ENCODE peak calls at places on chromosomes 2 and 18, in eight cellular contexts. D is uterus, Q is spleen, N is right lobe of liver, P is testis, A is transverse colon, W is NB4, M is breast epithelium. B is an unnamed sample.

GRCh38 chr2:227834423-227834822 is 20.8 kb downstream of the CCL20 start:
- DNase-seq in D (no peak), Q (no peak), N (no peak), P (no peak), A (no peak), W (peak), M (no peak), B (no peak)

GRCh38 chr2:70347831-70348230 is 46.0 kb upstream of the FAM136A start:
- DNase-seq in D (no peak), Q (no peak), N (no peak), P (no peak), A (no peak), W (no peak), M (no peak), B (no peak)

GRCh38 chr2:103135679-103136078 is 373.8 kb downstream of the TMEM182 start:
- DNase-seq in D (no peak), Q (no peak), N (no peak), P (no peak), A (no peak), W (no peak), M (no peak), B (no peak)

GRCh38 chr2:33909945-33910344 is 310.8 kb upstream of the FAM98A start:
- DNase-seq in D (no peak), Q (no peak), N (peak), P (no peak), A (no peak), W (no peak), M (no peak), B (no peak)

GRCh38 chr18:22101731-22102130 is 67.7 kb upstream of the GATA6 start:
- DNase-seq in D (no peak), Q (no peak), N (peak), P (no peak), A (no peak), W (no peak), M (no peak), B (no peak)

GRCh38 chr2:219689676-219690628 is 62.5 kb downstream of the SLC4A3 start:
- DNase-seq in D (peak), Q (no peak), N (no peak), P (peak), A (peak), W (peak), M (no peak), B (peak)

GRCh38 chr2:69616755-69617154 is 26.8 kb downstream of the AAK1 start:
- DNase-seq in D (no peak), Q (no peak), N (no peak), P (no peak), A (no peak), W (peak), M (no peak), B (no peak)

GRCh38 chr2:7427293-7428060 is 510.3 kb downstream of the RNF144A start:
- DNase-seq in D (peak), Q (no peak), N (no peak), P (no peak), A (no peak), W (peak), M (no peak), B (peak)

GRCh38 chr2:100615886-100616285 is 53.1 kb downstream of the PDCL3 start:
- DNase-seq in D (no peak), Q (no peak), N (no peak), P (no peak), A (no peak), W (no peak), M (no peak), B (no peak)

GRCh38 chr2:208999911-209000310 is 423.9 kb upstream of the MAP2 start:
- DNase-seq in D (no peak), Q (no peak), N (no peak), P (no peak), A (peak), W (no peak), M (no peak), B (no peak)

GRCh38 chr2:17579605-17580318 is 39.3 kb downstream of the VSNL1 start:
- DNase-seq in D (no peak), Q (no peak), N (no peak), P (no peak), A (peak), W (no peak), M (no peak), B (no peak)

GRCh38 chr2:173496746-173497145 is 142.1 kb downstream of the CDCA7 start:
- DNase-seq in D (no peak), Q (no peak), N (no peak), P (no peak), A (no peak), W (no peak), M (no peak), B (no peak)

GRCh38 chr18:27862056-27862682 is 314.8 kb downstream of the CDH2 start:
- DNase-seq in D (no peak), Q (no peak), N (no peak), P (no peak), A (no peak), W (no peak), M (no peak), B (no peak)

GRCh38 chr2:8144131-8144631 is 537.7 kb upstream of the ID2 start:
- DNase-seq in D (no peak), Q (no peak), N (peak), P (no peak), A (no peak), W (no peak), M (no peak), B (no peak)

GRCh38 chr2:222050981-222051380 is 247.8 kb downstream of the PAX3 start:
- DNase-seq in D (no peak), Q (no peak), N (no peak), P (no peak), A (no peak), W (no peak), M (no peak), B (no peak)

GRCh38 chr2:224843141-224843540 is 127.0 kb upstream of the CCDC195 start:
- DNase-seq in D (no peak), Q (no peak), N (no peak), P (no peak), A (no peak), W (no peak), M (no peak), B (no peak)

GRCh38 chr2:177245010-177245422 is 19.5 kb downstream of the NFE2L2 start:
- DNase-seq in D (no peak), Q (no peak), N (no peak), P (no peak), A (no peak), W (peak), M (no peak), B (peak)

GRCh38 chr2:62101886-62102285 is 94.0 kb upstream of the B3GNT2 start:
- DNase-seq in D (no peak), Q (no peak), N (no peak), P (no peak), A (no peak), W (no peak), M (no peak), B (no peak)

GRCh38 chr2:62099050-62099449 is 96.9 kb upstream of the B3GNT2 start:
- DNase-seq in D (no peak), Q (no peak), N (no peak), P (no peak), A (no peak), W (peak), M (no peak), B (no peak)

GRCh38 chr2:62102402-62102920 is 93.5 kb upstream of the B3GNT2 start:
- DNase-seq in D (no peak), Q (no peak), N (no peak), P (no peak), A (no peak), W (peak), M (no peak), B (no peak)

GRCh38 chr2:62099523-62100175 is 96.3 kb upstream of the B3GNT2 start:
- DNase-seq in D (no peak), Q (no peak), N (no peak), P (no peak), A (no peak), W (peak), M (no peak), B (no peak)
- TF ChIP-seq POLR2A in D (no peak), Q (no peak), N (no peak), P (no peak), A (no peak), W (no peak), M (no peak), B (no peak)

GRCh38 chr2:241417626-241418025 is 61.5 kb downstream of the FARP2 start:
- DNase-seq in D (no peak), Q (no peak), N (no peak), P (no peak), A (no peak), W (no peak), M (no peak), B (no peak)

GRCh38 chr2:241422350-241422749 is 66.3 kb downstream of the FARP2 start:
- DNase-seq in D (no peak), Q (no peak), N (no peak), P (no peak), A (no peak), W (no peak), M (no peak), B (no peak)

GRCh38 chr2:241425368-241425767 is 69.3 kb downstream of the FARP2 start:
- DNase-seq in D (no peak), Q (no peak), N (no peak), P (no peak), A (no peak), W (no peak), M (no peak), B (no peak)

DNA sequence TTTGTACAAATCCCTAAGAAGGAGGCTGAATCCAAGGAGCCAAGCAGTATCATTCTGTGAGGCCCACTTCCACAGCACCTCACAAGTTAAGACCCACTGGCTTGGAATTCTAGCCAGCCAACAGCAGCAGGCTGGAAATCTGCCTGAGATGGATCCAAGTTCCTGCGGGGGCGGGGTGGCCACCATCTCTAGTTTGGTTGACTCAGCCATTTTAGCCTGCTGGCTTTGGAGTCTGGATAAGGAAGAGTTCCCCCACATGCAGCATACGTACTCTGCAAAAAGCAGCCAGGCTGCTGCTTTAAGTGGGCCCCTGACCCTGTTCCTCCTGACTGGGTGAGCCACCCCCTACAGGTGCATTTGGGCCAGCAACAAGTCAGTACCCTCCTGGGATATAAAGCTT is 65.2 kb downstream of the FARP2 start:
- DNase-seq in D (no peak), Q (no peak), N (no peak), P (no peak), A (no peak), W (no peak), M (no peak), B (no peak)
- TF ChIP-seq POLR2A in D (no peak), Q (no peak), N (no peak), P (no peak), A (no peak), W (no peak), M (no peak), B (no peak)

DNA sequence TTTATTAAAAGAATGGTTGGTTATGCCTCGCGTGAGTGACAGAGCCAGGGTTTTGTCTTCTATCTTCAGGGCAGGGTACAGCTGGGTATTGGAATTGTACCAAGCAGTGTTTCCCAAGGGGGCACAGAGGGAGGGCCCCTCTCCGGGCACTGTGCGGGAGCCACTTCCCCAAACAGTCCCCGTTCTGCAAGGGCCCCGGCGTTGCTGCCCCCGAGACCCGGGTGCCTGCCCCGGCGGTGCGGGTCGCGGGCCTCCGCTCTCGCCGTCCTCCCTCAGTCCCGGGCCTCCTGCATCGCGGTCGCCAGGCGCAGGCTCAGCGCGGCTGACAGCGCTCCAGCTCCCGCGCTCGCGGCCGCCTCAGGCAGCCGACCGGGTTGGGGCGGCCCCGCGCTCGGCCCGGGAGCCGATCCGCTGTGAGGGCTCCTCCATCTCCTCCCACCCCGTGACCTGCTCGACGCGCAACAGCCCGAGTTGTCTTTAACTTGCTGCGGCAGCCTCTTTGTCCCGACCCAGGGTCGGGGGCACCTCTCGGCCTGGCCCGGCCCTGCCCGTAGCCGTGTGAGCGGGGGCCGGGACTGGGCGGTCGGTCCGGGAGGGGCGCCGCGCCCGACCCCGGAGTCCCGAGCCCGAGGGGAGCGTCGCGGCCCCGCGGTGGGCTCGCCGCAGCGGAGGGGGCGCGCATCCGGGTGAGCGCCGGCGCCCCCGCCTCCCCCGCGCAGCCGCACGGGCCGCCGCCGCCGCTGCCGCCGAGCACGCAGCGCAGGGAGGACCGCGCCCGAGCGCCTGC is 599 bp upstream of the GALNT1 start:
- DNase-seq in D (peak), Q (peak), N (peak), P (peak), A (peak), W (peak), M (peak), B (peak)
- TF ChIP-seq POLR2A in D (no peak), Q (no peak), N (peak), P (no peak), A (no peak), W (no peak), M (no peak), B (peak)

GRCh38 chr18:62755454-62755853 is 40.1 kb downstream of the PHLPP1 start:
- DNase-seq in D (no peak), Q (no peak), N (no peak), P (no peak), A (no peak), W (no peak), M (no peak), B (no peak)
- TF ChIP-seq POLR2A in D (no peak), Q (no peak), N (no peak), P (no peak), A (no peak), W (no peak), M (no peak), B (no peak)